ENCODE peak calls at places on chromosomes 4 and X, in five cellular contexts. V, L, M, Y and O are unnamed samples.

GRCh38 chrX:150715180-150715579 is 22.0 kb downstream of the MTMR1 start:
- ATAC-seq in Y (no peak), L (no peak), V (no peak), M (no peak), O (no peak)

GRCh38 chr4:79078339-79078738 is 139.1 kb upstream of the PAQR3 start:
- ATAC-seq in Y (peak), V (no peak), L (no peak), M (no peak), O (no peak)

GRCh38 chrX:65679071-65679540 is 11.7 kb downstream of the MSN start:
- ATAC-seq in L (no peak), Y (peak), M (no peak), V (peak), O (peak)

GRCh38 chrX:42524374-42524773 is 253.6 kb downstream of the PPP1R2C start:
- ATAC-seq in V (no peak), Y (no peak), M (no peak), L (no peak), O (no peak)

GRCh38 chr4:123967360-123967759 is 570.8 kb downstream of the SPRY1 start:
- ATAC-seq in M (no peak), Y (no peak), V (no peak), L (no peak), O (peak)

GRCh38 chr4:4721636-4722035 is 137.8 kb upstream of the MSX1 start:
- ATAC-seq in M (no peak), V (no peak), Y (no peak), L (no peak), O (no peak)

GRCh38 chr4:1726146-1726934 is 5.0 kb downstream of the TACC3 start:
- ATAC-seq in Y (peak), L (peak), V (peak), M (peak), O (peak)

GRCh38 chr4:93203708-93204107 is 624.8 kb upstream of the ATOH1 start:
- ATAC-seq in V (no peak), M (peak), L (no peak), Y (peak), O (peak)

GRCh38 chrX:47483310-47484268 is 567 bp upstream of the ZNF41 start:
- ATAC-seq in L (no peak), M (peak), Y (no peak), V (no peak), O (no peak)

GRCh38 chrX:130301405-130301804 is 32.7 kb upstream of the ZNF280C start:
- ATAC-seq in Y (no peak), M (no peak), L (no peak), V (no peak), O (no peak)

GRCh38 chr4:17447675-17448298 is 64.1 kb downstream of the QDPR start:
- ATAC-seq in M (peak), L (peak), Y (peak), V (peak), O (peak)

GRCh38 chr4:150087007-150087406 is 8.8 kb downstream of the DCLK2 start:
- ATAC-seq in V (no peak), L (no peak), Y (no peak), M (no peak), O (no peak)

GRCh38 chrX:37776987-37777325 is 2.9 kb upstream of the CYBB start:
- ATAC-seq in L (no peak), M (no peak), V (no peak), Y (peak), O (no peak)

GRCh38 chr4:7309636-7310035 is 117.3 kb downstream of the SORCS2 start:
- ATAC-seq in V (no peak), Y (no peak), L (no peak), M (no peak), O (no peak)

GRCh38 chr4:70667710-70668535 is 1.6 kb upstream of the JCHAIN start:
- ATAC-seq in V (no peak), L (no peak), Y (peak), M (no peak), O (no peak)

GRCh38 chr4:128600996-128601857 is 208.3 kb upstream of the JADE1 start:
- ATAC-seq in V (peak), L (peak), M (peak), Y (peak), O (peak)

GRCh38 chrX:418927-419729 is 32.4 kb upstream of the PPP2R3B start:
- ATAC-seq in M (no peak), Y (no peak), V (peak), L (no peak), O (no peak)

GRCh38 chr4:155591784-155592567 is 74.7 kb upstream of the GUCY1A1 start:
- ATAC-seq in Y (no peak), M (no peak), V (no peak), L (no peak), O (no peak)

GRCh38 chr4:11428161-11428700 is 463 bp downstream of the HS3ST1 start:
- ATAC-seq in L (peak), V (peak), M (no peak), Y (peak), O (no peak)

GRCh38 chr4:33369366-33369899 is 2649.3 kb downstream of the PCDH7 start:
- ATAC-seq in M (no peak), L (no peak), Y (no peak), V (no peak), O (no peak)

GRCh38 chrX:107576841-107577240 is 51.5 kb upstream of the PRPS1 start:
- ATAC-seq in M (no peak), Y (peak), L (no peak), V (no peak), O (no peak)

GRCh38 chrX:16120431-16120830 is 2.9 kb upstream of the GRPR start:
- ATAC-seq in Y (peak), L (no peak), V (no peak), M (no peak), O (no peak)

GRCh38 chrX:12844319-12844718 is 22.6 kb upstream of the TLR7 start:
- ATAC-seq in L (no peak), M (peak), V (no peak), Y (peak), O (no peak)

GRCh38 chrX:100995469-100995868 is 26.0 kb downstream of the ARL13A start:
- ATAC-seq in L (no peak), Y (no peak), M (no peak), V (no peak), O (no peak)

GRCh38 chr4:181017038-181017437 is 1226.2 kb upstream of the TENM3 start:
- ATAC-seq in L (no peak), M (no peak), Y (peak), V (no peak), O (no peak)

GRCh38 chr4:113052379-113052951 is 3.0 kb downstream of the ANK2 start:
- ATAC-seq in M (no peak), Y (peak), V (no peak), L (no peak), O (no peak)

GRCh38 chrX:133134282-133134681 is 37.4 kb upstream of the USP26 start:
- ATAC-seq in M (no peak), L (no peak), Y (no peak), V (no peak), O (no peak)

GRCh38 chr4:31088600-31089230 is 368.5 kb downstream of the PCDH7 start:
- ATAC-seq in V (no peak), M (no peak), Y (peak), L (peak), O (no peak)

GRCh38 chr4:31085736-31086135 is 365.6 kb downstream of the PCDH7 start:
- ATAC-seq in M (no peak), V (no peak), Y (no peak), L (no peak), O (no peak)

GRCh38 chr4:31086771-31087330 is 366.7 kb downstream of the PCDH7 start:
- ATAC-seq in M (no peak), Y (no peak), V (no peak), L (no peak), O (no peak)

GRCh38 chr4:31094474-31094873 is 374.3 kb downstream of the PCDH7 start:
- ATAC-seq in M (no peak), V (no peak), L (no peak), Y (no peak), O (no peak)

DNA sequence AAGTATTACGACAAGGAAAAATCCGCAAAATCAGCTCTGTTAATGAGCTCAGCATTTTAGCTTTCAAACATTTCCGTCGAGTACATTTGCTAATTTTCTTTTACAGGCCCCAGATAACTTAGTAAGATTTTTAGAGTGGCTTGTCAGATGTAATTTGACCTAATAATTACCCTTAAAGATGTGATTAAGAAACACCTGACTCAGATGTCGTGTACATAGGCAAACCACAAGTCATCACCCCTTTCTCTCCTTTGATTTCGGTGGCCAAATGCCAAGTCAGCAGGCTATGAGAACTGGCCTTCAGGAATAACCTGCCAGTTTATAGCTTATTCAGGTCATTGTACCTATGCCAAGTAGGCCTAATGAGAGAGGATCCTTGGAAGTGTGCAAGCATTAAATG is 369.6 kb downstream of the PCDH7 start:
- ATAC-seq in L (peak), V (no peak), Y (no peak), M (no peak), O (no peak)
- TF ChIP-seq EP300 in L (no peak), V (no peak), Y (no peak), M (no peak), O (no peak)

GRCh38 chr4:6277139-6277802 is 7.6 kb downstream of the WFS1 start:
- ATAC-seq in V (no peak), Y (no peak), L (no peak), M (peak), O (peak)
- TF ChIP-seq EP300 in V (no peak), Y (no peak), L (no peak), M (no peak), O (no peak)

GRCh38 chr4:94548571-94548970 is 96.8 kb downstream of the PDLIM5 start:
- ATAC-seq in Y (peak), V (peak), L (peak), M (peak), O (peak)

GRCh38 chr4:94551616-94552564 is 100.1 kb downstream of the PDLIM5 start:
- ATAC-seq in Y (no peak), L (no peak), M (no peak), V (no peak), O (no peak)

GRCh38 chr4:94550851-94551250 is 99.1 kb downstream of the PDLIM5 start:
- ATAC-seq in L (no peak), Y (no peak), M (no peak), V (no peak), O (no peak)

GRCh38 chr4:94546949-94547348 is 95.2 kb downstream of the PDLIM5 start:
- ATAC-seq in Y (no peak), L (no peak), V (no peak), M (no peak), O (no peak)

GRCh38 chr4:94550352-94550751 is 98.6 kb downstream of the PDLIM5 start:
- ATAC-seq in Y (no peak), M (no peak), L (no peak), V (no peak), O (no peak)
- TF ChIP-seq EP300 in Y (no peak), M (no peak), L (no peak), V (no peak), O (no peak)

GRCh38 chr4:44722001-44722400 is 4.4 kb downstream of the GNPDA2 start:
- ATAC-seq in M (no peak), Y (no peak), V (no peak), L (no peak), O (no peak)

GRCh38 chr4:44725166-44725565 is 1.2 kb downstream of the GNPDA2 start:
- ATAC-seq in Y (peak), L (no peak), M (no peak), V (no peak), O (no peak)

GRCh38 chr4:44727471-44727870 is 1.1 kb upstream of the GNPDA2 start:
- ATAC-seq in Y (no peak), V (no peak), L (no peak), M (no peak), O (no peak)

GRCh38 chr4:44725861-44726820 is at the start of gene GNPDA2:
- ATAC-seq in M (peak), V (peak), Y (peak), L (peak), O (peak)
- TF ChIP-seq EP300 in M (no peak), V (no peak), Y (no peak), L (no peak), O (no peak)

GRCh38 chr4:98838528-98838927 is 90.4 kb downstream of the EIF4E start:
- ATAC-seq in M (no peak), V (no peak), Y (no peak), L (no peak), O (no peak)

GRCh38 chr4:98833384-98833783 is 95.5 kb downstream of the EIF4E start:
- ATAC-seq in Y (no peak), L (no peak), M (no peak), V (no peak), O (no peak)

DNA sequence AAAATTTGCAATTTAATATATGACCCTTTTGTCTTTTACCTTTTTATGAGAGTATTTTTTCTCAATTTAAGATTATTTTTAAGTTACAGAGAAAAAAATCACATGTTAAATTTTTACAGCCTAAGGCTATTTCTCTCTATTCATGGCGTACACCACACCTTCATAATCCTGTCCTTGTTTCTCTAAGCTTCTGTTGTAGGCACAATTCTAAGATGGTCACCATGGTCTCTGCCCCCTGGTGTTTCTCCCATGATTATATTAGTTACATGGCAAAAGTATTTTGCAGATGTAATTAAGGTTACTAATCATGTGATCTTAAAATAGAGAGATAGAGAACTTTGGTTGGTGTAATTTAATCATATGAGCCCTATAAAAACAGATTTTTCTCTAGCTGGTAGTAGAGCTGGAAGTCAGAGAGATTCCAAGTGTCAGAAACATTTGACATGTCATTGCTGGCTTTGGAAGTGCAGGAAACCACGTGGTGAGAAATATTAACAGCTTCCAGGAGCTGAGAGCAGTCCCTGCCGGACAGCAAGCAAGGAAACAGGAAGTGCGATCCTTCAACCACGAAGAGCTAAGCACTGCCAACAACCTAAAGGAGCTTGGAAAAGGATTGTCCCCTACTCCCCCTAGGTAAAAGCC is 89.8 kb downstream of the EIF4E start:
- ATAC-seq in M (no peak), V (no peak), Y (no peak), L (no peak), O (peak)
- TF ChIP-seq EP300 in M (no peak), V (no peak), Y (no peak), L (no peak), O (no peak)

GRCh38 chr4:76252271-76252653 is 741 bp downstream of the FAM47E start:
- ATAC-seq in L (no peak), Y (no peak), M (no peak), V (no peak), O (no peak)

GRCh38 chr4:76253511-76253910 is 2.0 kb downstream of the FAM47E start:
- ATAC-seq in Y (no peak), V (no peak), L (no peak), M (no peak), O (no peak)

GRCh38 chr4:76256032-76256431 is 4.5 kb downstream of the FAM47E start:
- ATAC-seq in Y (no peak), V (no peak), L (no peak), M (no peak), O (no peak)

GRCh38 chr4:76250962-76251361 is 559 bp upstream of the FAM47E start:
- ATAC-seq in M (peak), V (no peak), L (no peak), Y (no peak), O (no peak)

GRCh38 chr4:76251448-76252270 is at the start of gene FAM47E:
- ATAC-seq in L (peak), V (peak), M (peak), Y (peak), O (peak)
- TF ChIP-seq EP300 in L (no peak), V (no peak), M (no peak), Y (no peak), O (no peak)

GRCh38 chr4:15914291-15914690 is 24.2 kb downstream of the FGFBP1 start:
- ATAC-seq in V (no peak), Y (no peak), L (no peak), M (no peak), O (no peak)

GRCh38 chr4:15913631-15913970 is 24.9 kb downstream of the FGFBP1 start:
- ATAC-seq in M (no peak), Y (peak), L (no peak), V (peak), O (no peak)

GRCh38 chr4:15912236-15912635 is 26.3 kb downstream of the FGFBP1 start:
- ATAC-seq in L (no peak), M (no peak), Y (no peak), V (no peak), O (no peak)

GRCh38 chr4:15914736-15915135 is 23.8 kb downstream of the FGFBP1 start:
- ATAC-seq in V (no peak), L (no peak), M (no peak), Y (no peak), O (no peak)

DNA sequence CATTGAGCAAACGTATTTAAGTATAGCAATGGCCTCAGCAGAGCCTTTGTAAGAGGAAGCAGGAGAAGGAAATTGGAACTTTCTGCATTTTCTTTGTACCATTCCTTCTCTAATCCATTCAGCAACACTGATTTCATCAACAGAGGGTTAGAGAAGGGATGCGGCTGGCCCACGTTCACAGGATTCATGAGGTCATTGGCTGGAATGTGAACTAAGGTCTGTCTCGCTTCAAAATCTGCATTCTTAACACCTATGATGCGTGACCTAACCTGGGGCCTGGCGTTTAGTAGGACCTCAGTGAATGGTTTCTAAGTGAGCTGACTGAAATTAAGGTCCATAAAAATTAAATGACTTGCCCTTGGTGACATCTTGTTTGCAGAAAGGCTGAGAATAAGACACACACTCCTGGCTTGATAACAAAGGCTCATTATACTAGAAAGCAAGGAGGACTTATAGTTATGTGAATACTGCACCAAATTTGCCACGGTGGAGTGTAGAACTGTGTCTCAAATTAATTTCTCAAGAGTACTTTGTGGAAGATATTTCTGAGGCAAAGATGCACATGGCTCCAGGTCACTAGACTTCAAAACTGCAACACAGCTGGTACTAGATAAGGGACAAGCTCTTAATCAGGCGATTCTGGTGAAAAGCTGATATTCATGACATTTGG is 25.4 kb downstream of the FGFBP1 start:
- ATAC-seq in M (no peak), Y (no peak), L (no peak), V (no peak), O (no peak)
- TF ChIP-seq EP300 in M (no peak), Y (no peak), L (no peak), V (no peak), O (no peak)

DNA sequence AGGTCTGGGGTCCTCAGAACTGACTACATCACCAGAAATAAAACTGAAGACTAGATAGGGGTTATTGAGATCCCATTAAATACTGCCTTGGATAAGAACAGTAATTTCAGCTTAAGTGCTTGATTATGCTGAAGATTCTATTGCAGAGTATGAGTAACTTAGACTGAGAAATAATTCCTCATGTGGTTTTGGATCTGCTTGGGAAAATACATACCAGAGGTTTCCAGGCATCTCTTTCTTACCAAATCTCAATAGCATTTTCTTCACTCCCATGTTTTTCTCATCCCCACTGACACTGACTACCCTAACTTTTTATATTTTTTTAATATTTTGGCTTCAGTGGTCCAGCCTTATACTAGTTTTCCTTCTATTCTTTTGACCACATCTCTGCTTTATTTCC is 92.0 kb upstream of the TEX13D start:
- ATAC-seq in M (no peak), Y (no peak), L (no peak), V (no peak), O (no peak)
- TF ChIP-seq EP300 in M (no peak), Y (no peak), L (no peak), V (no peak), O (no peak)

GRCh38 chrX:41084044-41084359 is 1.2 kb upstream of the USP9X start:
- ATAC-seq in M (no peak), V (no peak), L (no peak), Y (peak), O (peak)

GRCh38 chrX:41085883-41086626 is 810 bp downstream of the USP9X start:
- ATAC-seq in Y (peak), M (peak), V (peak), L (peak), O (no peak)

GRCh38 chrX:41085105-41085882 is at the start of gene USP9X:
- ATAC-seq in M (peak), L (peak), Y (peak), V (peak), O (peak)

GRCh38 chrX:41082783-41083182 is 2.5 kb upstream of the USP9X start:
- ATAC-seq in V (no peak), M (no peak), Y (no peak), L (no peak), O (no peak)

GRCh38 chrX:41084360-41085104 is 713 bp upstream of the USP9X start:
- ATAC-seq in Y (peak), M (peak), L (peak), V (peak), O (peak)
- TF ChIP-seq EP300 in Y (peak), M (no peak), L (peak), V (peak), O (no peak)